ENCODE peak calls at places on chromosomes 12 and 14, in six cellular contexts. T is GM12878, B is H1, D is K562, I is HepG2, O is GM12891. P is an unnamed sample.

GRCh38 chr12:57844725-57845477 is 1.6 kb downstream of the CTDSP2 start:
- DNase-seq in T (no peak), I (peak), D (peak), B (no peak), O (peak), P (peak)

GRCh38 chr14:21072102-21072501 is 2.0 kb downstream of the ARHGEF40 start:
- DNase-seq in I (no peak), O (no peak), B (no peak), T (no peak), D (no peak), P (no peak)

GRCh38 chr14:76486251-76486743 is 110.4 kb downstream of the ESRRB start:
- DNase-seq in O (no peak), B (no peak), D (no peak), I (no peak), T (no peak), P (no peak)

GRCh38 chr12:89353823-89354629 is 1.7 kb upstream of the DUSP6 start:
- DNase-seq in T (no peak), I (peak), O (peak), B (peak), D (no peak), P (peak)

GRCh38 chr14:75711796-75712211 is 50.8 kb downstream of the TTLL5 start:
- DNase-seq in T (peak), B (peak), D (peak), I (peak), O (no peak), P (no peak)

GRCh38 chr14:101808020-101808641 is 46.6 kb downstream of the PPP2R5C start:
- DNase-seq in T (no peak), I (peak), B (peak), D (peak), O (no peak), P (no peak)

GRCh38 chr14:77642407-77642806 is 26.0 kb upstream of the SPTLC2 start:
- DNase-seq in T (no peak), O (no peak), D (no peak), I (no peak), B (no peak), P (no peak)

GRCh38 chr14:77910506-77910905 is 110.6 kb downstream of the ADCK1 start:
- DNase-seq in B (no peak), I (peak), T (no peak), O (no peak), D (no peak), P (no peak)

GRCh38 chr12:40474630-40475029 is 217.6 kb upstream of the CNTN1 start:
- DNase-seq in I (no peak), B (no peak), O (no peak), D (no peak), T (no peak), P (no peak)

GRCh38 chr12:76883151-76883550 is 4.3 kb upstream of the CSRP2 start:
- DNase-seq in O (no peak), I (no peak), T (no peak), D (peak), B (no peak), P (no peak)

GRCh38 chr14:34781242-34781641 is 66.8 kb upstream of the CFL2 start:
- DNase-seq in O (no peak), I (no peak), B (no peak), T (peak), D (no peak), P (no peak)

GRCh38 chr12:125149160-125150108 is 84.2 kb downstream of the AACS start:
- DNase-seq in B (no peak), D (peak), I (no peak), T (peak), O (peak), P (peak)

GRCh38 chr14:97143456-97143855 is 346.3 kb downstream of the VRK1 start:
- DNase-seq in T (no peak), D (no peak), I (no peak), O (no peak), B (no peak), P (no peak)

GRCh38 chr14:54446201-54446693 is 5.1 kb upstream of the CNIH1 start:
- DNase-seq in D (no peak), O (no peak), T (no peak), I (no peak), B (no peak), P (no peak)

GRCh38 chr12:58412466-58412865 is 471.1 kb downstream of the ATP23 start:
- DNase-seq in D (no peak), T (no peak), I (no peak), B (no peak), O (no peak), P (no peak)

GRCh38 chr12:19951664-19952063 is 416.7 kb upstream of the PDE3A start:
- DNase-seq in B (no peak), D (no peak), O (no peak), T (no peak), I (no peak), P (no peak)

GRCh38 chr12:106144847-106145246 is 6.1 kb upstream of the NUAK1 start:
- DNase-seq in O (no peak), T (no peak), B (no peak), I (no peak), D (no peak), P (no peak)

GRCh38 chr12:112011685-112012084 is 1.3 kb downstream of the TMEM116 start:
- DNase-seq in I (no peak), B (no peak), O (no peak), D (no peak), T (no peak), P (no peak)

GRCh38 chr12:112013601-112014402 is 576 bp downstream of the ERP29 start:
- DNase-seq in T (peak), D (peak), O (no peak), I (peak), B (peak), P (no peak)

GRCh38 chr12:112010415-112011344 is 2.3 kb downstream of the TMEM116 start:
- DNase-seq in B (no peak), O (no peak), I (no peak), D (no peak), T (no peak), P (no peak)

GRCh38 chr12:112015938-112016337 is 2.7 kb downstream of the ERP29 start:
- DNase-seq in I (no peak), D (no peak), B (no peak), O (no peak), T (no peak), P (no peak)

GRCh38 chr12:112012775-112013600 is at the start of the genes ERP29 and TMEM116:
- DNase-seq in B (peak), O (peak), T (peak), D (peak), I (peak), P (peak)
- TF ChIP-seq POLR2AphosphoS5 in B (peak), O (peak), T (peak), D (no peak), I (peak), P (peak)

DNA sequence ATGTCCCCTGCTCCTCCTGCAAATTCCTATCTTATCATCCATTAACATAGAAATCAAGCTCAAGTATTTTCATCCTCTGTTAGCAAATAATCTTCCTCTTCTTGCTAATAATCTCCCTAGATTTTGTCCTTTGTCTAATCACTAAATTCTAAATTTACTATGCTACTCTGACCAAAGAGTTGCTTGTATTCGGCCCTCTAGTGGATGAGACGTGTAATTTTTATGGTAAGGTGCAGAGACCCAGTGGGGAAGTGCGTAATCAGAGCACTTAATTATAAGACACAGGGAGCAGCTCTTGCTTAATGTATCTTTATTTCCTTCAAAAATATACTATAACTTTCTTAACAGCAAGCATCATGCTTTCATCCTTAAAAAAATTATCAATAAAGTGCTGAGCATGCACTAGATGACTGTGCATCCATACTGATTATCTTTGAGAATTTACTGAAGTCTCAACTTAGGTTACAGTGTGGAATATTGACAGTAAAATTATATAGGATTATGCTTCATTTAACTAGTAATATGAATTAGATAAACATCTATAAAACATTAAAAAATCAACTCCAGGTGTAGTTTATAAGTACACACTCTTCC is 212.6 kb downstream of the SLC16A7 start:
- DNase-seq in D (no peak), B (no peak), I (peak), O (peak), T (no peak), P (peak)
- TF ChIP-seq TAF1 in D (no peak), B (no peak), I (no peak), O (no peak), T (no peak), P (no peak)

DNA sequence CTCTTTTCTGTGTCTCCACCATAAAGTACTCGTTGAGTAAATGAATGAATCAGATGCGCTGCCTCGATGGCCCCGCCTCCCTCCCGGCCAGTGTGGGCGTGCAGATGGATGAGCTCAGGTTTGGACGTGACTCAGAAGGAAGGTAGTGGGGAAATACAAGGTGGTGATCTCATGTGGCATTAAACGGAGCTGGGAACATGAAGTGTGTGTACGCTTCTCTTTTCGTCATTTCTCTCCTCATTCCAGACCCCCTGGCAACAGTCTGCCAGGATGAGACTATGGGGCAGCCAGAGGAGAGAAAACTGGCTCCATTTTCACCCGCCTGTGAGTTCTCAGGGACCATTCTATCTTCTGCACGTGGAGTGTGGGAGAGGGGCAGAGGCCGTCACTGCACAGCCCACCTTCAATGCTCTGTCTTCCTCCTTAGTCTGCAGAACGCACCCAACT is 91.6 kb downstream of the TSPAN9 start:
- DNase-seq in T (no peak), O (no peak), I (no peak), D (no peak), B (no peak), P (no peak)
- TF ChIP-seq POLR2A in T (no peak), O (no peak), I (no peak), D (no peak), B (no peak), P (no peak)

GRCh38 chr12:6978188-6978986 is 7.7 kb downstream of the EMG1 start:
- DNase-seq in D (no peak), T (no peak), I (no peak), B (no peak), O (no peak), P (no peak)

GRCh38 chr12:6970096-6970527 is 352 bp downstream of the PHB2 start:
- DNase-seq in I (peak), T (no peak), D (no peak), B (no peak), O (no peak), P (no peak)

GRCh38 chr12:6975297-6976032 is 4.8 kb downstream of the EMG1 start:
- DNase-seq in T (no peak), I (no peak), D (no peak), O (no peak), B (no peak), P (no peak)

GRCh38 chr12:6977653-6978052 is 6.9 kb downstream of the EMG1 start:
- DNase-seq in T (no peak), D (no peak), B (no peak), I (no peak), O (no peak), P (no peak)

GRCh38 chr12:6974180-6974579 is 3.5 kb downstream of the EMG1 start:
- DNase-seq in O (no peak), I (no peak), D (no peak), T (no peak), B (no peak), P (no peak)
- TF ChIP-seq POLR2AphosphoS5 in O (no peak), I (no peak), D (no peak), T (no peak), B (no peak), P (peak)

DNA sequence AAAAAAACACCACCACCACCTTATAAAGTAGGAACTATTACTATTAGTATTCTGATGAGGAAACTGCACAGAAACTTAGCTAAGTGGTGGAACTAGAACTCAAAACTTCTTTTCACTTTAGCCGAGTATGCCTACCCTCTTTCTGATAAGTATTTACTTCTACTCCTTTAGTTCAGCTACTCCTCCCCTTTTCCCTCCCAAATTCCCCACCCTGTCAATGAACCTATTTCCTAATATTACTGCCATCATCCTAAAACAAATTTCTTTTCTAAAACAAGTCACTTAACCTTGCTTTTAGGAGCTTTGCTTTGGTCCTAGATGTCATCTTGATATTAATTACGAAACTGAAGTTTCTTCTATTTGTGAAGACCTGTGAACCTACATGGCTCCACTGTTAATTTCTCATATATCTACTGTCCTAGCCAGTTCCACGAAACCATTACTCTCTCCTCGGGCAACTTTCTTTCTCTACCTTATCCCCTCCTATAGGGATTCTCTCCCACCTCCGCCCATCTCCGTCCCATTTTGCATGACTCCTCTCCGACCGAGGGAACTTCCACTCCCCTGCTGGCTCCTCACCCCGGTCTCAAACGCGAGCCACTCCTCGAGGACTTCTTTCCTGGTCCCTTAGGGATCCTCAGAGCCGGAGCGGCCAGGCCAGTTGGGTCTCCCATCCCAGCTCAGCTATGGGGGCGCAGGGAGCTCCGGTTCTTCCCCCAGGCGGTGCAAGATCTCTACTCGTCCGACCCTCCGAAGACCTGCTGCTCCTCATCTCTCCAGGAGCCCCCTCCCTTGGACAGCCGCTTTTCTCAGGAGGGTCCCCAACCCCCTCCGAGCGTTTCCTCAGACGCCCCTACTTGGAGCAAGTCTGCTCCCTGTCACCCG is 1.1 kb downstream of the NUMB start:
- DNase-seq in I (no peak), B (peak), O (no peak), T (no peak), D (no peak), P (no peak)
- TF ChIP-seq TAF1 in I (no peak), B (no peak), O (no peak), T (no peak), D (no peak), P (no peak)

DNA sequence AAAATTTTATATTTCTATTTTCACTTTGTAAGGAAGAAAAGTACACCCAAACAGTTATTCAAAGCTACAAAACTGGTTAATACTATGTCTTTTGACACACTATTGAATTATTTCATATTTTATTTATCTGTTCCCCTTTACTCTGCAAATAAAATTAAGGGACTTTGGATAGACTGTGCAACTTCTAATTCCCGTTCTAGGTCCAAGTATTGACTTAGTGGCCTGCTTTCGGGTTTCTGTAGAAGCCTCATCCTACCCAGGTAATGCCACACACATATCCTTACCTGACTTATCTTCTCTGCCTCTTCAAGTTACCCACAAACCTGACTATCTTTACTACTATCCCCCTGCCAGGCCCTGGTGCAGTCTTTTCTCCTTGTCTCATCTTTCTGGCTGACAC is 156.3 kb upstream of the TMTC2 start:
- DNase-seq in D (no peak), I (no peak), O (no peak), B (no peak), T (no peak), P (no peak)
- TF ChIP-seq POLR2A in D (no peak), I (no peak), O (no peak), B (no peak), T (no peak), P (no peak)

GRCh38 chr14:72651715-72652114 is 242.2 kb downstream of the DPF3 start:
- DNase-seq in T (no peak), B (peak), I (no peak), D (no peak), O (no peak), P (no peak)

GRCh38 chr14:72653026-72653425 is 240.9 kb downstream of the DPF3 start:
- DNase-seq in D (peak), B (no peak), T (no peak), I (no peak), O (no peak), P (no peak)

GRCh38 chr14:72652179-72652578 is 241.7 kb downstream of the DPF3 start:
- DNase-seq in D (no peak), B (no peak), T (no peak), O (no peak), I (no peak), P (no peak)

GRCh38 chr14:72649603-72650227 is 244.2 kb downstream of the DPF3 start:
- DNase-seq in O (no peak), I (no peak), T (no peak), D (no peak), B (no peak), P (no peak)

DNA sequence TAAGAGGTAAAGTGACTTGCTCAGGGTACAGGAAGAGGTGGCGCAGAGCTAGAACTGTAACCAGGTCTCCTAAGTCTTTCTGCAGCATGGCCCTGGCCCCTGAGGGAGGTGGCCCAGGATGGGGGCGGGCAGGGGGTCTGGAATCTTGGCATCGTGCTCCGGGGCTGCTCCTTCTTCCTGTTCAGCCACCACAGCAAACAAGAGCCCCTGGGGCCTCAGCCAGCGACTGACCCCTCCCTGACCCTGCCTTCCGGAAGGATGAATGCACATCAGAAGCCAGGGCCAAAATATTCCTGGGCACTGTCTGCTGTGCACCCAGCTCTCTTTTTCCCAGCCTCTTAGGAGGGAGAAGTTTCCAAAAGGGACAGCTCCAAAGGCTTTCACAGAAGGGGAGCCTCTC is 242.8 kb downstream of the DPF3 start:
- DNase-seq in O (no peak), T (no peak), I (no peak), D (no peak), B (peak), P (no peak)
- TF ChIP-seq POLR2AphosphoS5 in O (no peak), T (no peak), I (no peak), D (no peak), B (no peak), P (no peak)

GRCh38 chr14:104075530-104076151 is 9.9 kb upstream of the ASPG start:
- DNase-seq in T (no peak), D (no peak), I (no peak), B (no peak), O (no peak), P (no peak)
- TF ChIP-seq TAF1 in T (no peak), D (no peak), I (no peak), B (no peak), O (no peak), P (no peak)